ENCODE peak calls at places on chromosome 5, in four cellular contexts. N is H1, G is transverse colon, X is HCT116. A is an unnamed sample.

GRCh38 chr5:8840237-8840636 is 705.6 kb downstream of the SEMA5A start:
- DNase-seq in G (no peak), X (no peak), N (peak; percentile 46), A (no peak)

GRCh38 chr5:170421822-170422221 is 32.7 kb upstream of the KCNMB1 start:
- DNase-seq in N (no peak), G (no peak), X (no peak), A (no peak)

GRCh38 chr5:37208883-37209808 is 40.0 kb downstream of the CPLANE1 start:
- DNase-seq in X (no peak), G (no peak), N (no peak), A (no peak)

GRCh38 chr5:41835625-41836024 is 34.6 kb downstream of the OXCT1 start:
- DNase-seq in N (no peak), G (no peak), X (peak; percentile 13), A (no peak)

GRCh38 chr5:143213851-143214363 is 189.6 kb downstream of the NR3C1 start:
- DNase-seq in X (no peak), G (no peak), N (no peak), A (no peak)

GRCh38 chr5:110996742-110997141 is 74.8 kb upstream of the TSLP start:
- DNase-seq in N (no peak), X (no peak), G (no peak), A (no peak)

GRCh38 chr5:125012727-125013451 is 266.4 kb upstream of the ZNF608 start:
- DNase-seq in X (no peak), N (no peak), G (no peak), A (no peak)

GRCh38 chr5:36878421-36879088 is 2.0 kb downstream of the NIPBL start:
- DNase-seq in N (no peak), X (no peak), G (no peak), A (no peak)

GRCh38 chr5:80206282-80206681 is 49.6 kb downstream of the SERINC5 start:
- DNase-seq in X (no peak), N (no peak), G (no peak), A (no peak)

GRCh38 chr5:153276151-153276550 is 214.3 kb upstream of the GRIA1 start:
- DNase-seq in G (no peak), N (peak; percentile 15), X (no peak), A (no peak)

GRCh38 chr5:50727845-50728244 is 61.4 kb downstream of the PARP8 start:
- DNase-seq in X (no peak), G (no peak), N (no peak), A (no peak)
- TF ChIP-seq POLR2AphosphoS5 in X (no peak), G (no peak), N (no peak), A (no peak)

GRCh38 chr5:74382115-74382514 is 258.4 kb downstream of the ENC1 start:
- DNase-seq in G (no peak), N (no peak), X (no peak), A (no peak)
- H3K4me1 ChIP-seq in G (no peaks in the 10 kb centered on the region), N (no peaks in the 10 kb centered on the region), X (no peaks in the 10 kb centered on the region), A (peaks cover 13% of the 10 kb centered on the region)

GRCh38 chr5:113433071-113433470 is 1.7 kb downstream of the TSSK1B start:
- DNase-seq in G (no peak), N (no peak), X (no peak), A (no peak)

GRCh38 chr5:113425909-113426308 is 8.9 kb downstream of the TSSK1B start:
- DNase-seq in G (no peak), X (no peak), N (no peak), A (peak; percentile 28)

GRCh38 chr5:113427871-113428574 is 6.8 kb downstream of the TSSK1B start:
- DNase-seq in N (no peak), G (no peak), X (no peak), A (no peak)
- TF ChIP-seq POLR2AphosphoS5 in N (no peak), G (no peak), X (no peak), A (no peak)

DNA sequence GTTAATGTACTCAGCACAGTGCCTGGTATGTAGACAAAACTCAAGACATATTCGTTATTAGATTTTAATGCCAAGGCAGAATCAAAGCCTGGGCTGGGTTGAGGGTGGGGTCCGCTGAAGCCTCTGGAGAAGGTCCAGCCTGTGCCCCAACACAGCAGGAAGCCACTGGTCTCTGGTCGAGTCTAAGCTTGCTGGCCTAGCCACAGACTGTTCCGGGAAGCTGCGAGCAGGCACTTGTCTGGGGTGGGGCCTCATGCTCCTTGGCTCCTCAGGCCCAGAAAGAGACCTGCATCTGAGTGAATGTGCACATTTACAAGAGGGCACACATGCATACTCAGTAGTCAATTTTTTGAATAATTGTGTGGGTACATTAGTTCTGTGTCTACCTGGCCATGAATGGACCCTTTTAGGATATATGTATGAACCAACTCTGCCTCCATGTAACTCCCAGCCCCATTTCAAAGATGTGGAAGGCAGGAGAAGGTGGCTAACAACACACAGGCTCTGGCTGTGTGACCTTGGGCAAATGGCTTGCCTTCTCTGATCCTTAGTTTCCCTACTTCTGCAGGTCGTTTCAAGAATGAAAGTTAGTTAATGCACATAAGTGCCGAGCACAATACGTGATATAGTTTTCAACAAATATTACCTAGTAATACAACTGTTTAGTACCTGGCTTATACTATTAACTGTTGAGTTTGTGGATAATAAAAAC is 18.3 kb downstream of the FAT2 start:
- DNase-seq in G (no peak), N (no peak), X (no peak), A (no peak)
- H3K4me1 ChIP-seq in G (no peaks in the 10 kb centered on the region), N (peaks cover 15% of the 10 kb centered on the region), X (peaks cover 24% of the 10 kb centered on the region), A (no peaks in the 10 kb centered on the region)

GRCh38 chr5:1973391-1974013 is 90.8 kb upstream of the IRX4 start:
- DNase-seq in X (peak; percentile 2), G (no peak), N (no peak), A (no peak)
- TF ChIP-seq POLR2AphosphoS5 in X (no peak), G (no peak), N (no peak), A (peak; percentile 39)